ENCODE peak calls at places on chromosomes 12 and 14, in eight cellular contexts. One of them, this sample, is unnamed.

GRCh38 chr12:58479403-58479802 is 440.9 kb downstream of the LRIG3 start:
- DNase-seq in stimulated activated CD4-positive, alpha-beta T cell treated with anti-CD3 and anti-CD28 coated beads, TNF-alpha, amount 100 ng/mL, for 4 hours: no peak
- DNase-seq in cardiac fibroblast: no peak
- DNase-seq in fibroblast of lung: no peak
- DNase-seq in BJ: no peak
- DNase-seq in LoVo: no peak
- DNase-seq in NCI-H2081: no peak
- DNase-seq in choroid plexus epithelial cell: no peak
- DNase-seq in this sample: no peak

GRCh38 chr14:64918216-64918615 is 4.0 kb downstream of the CHURC1 start:
- DNase-seq in NCI-H2081: no peak
- DNase-seq in choroid plexus epithelial cell: no peak
- DNase-seq in fibroblast of lung: peak
- DNase-seq in LoVo: no peak
- DNase-seq in stimulated activated CD4-positive, alpha-beta T cell treated with anti-CD3 and anti-CD28 coated beads, TNF-alpha, amount 100 ng/mL, for 4 hours: no peak
- DNase-seq in BJ: no peak
- DNase-seq in cardiac fibroblast: no peak
- DNase-seq in this sample: peak

GRCh38 chr12:105876426-105876927 is 262.3 kb downstream of the NUAK1 start:
- DNase-seq in NCI-H2081: no peak
- DNase-seq in BJ: no peak
- DNase-seq in choroid plexus epithelial cell: peak
- DNase-seq in LoVo: no peak
- DNase-seq in stimulated activated CD4-positive, alpha-beta T cell treated with anti-CD3 and anti-CD28 coated beads, TNF-alpha, amount 100 ng/mL, for 4 hours: no peak
- DNase-seq in cardiac fibroblast: no peak
- DNase-seq in fibroblast of lung: peak
- DNase-seq in this sample: peak

GRCh38 chr14:69374235-69374634 is 23.9 kb downstream of the ERH start:
- DNase-seq in LoVo: no peak
- DNase-seq in NCI-H2081: no peak
- DNase-seq in choroid plexus epithelial cell: no peak
- DNase-seq in cardiac fibroblast: no peak
- DNase-seq in fibroblast of lung: no peak
- DNase-seq in stimulated activated CD4-positive, alpha-beta T cell treated with anti-CD3 and anti-CD28 coated beads, TNF-alpha, amount 100 ng/mL, for 4 hours: no peak
- DNase-seq in BJ: no peak
- DNase-seq in this sample: no peak

GRCh38 chr14:71165121-71165574 is 257.9 kb downstream of the PCNX1 start:
- DNase-seq in fibroblast of lung: peak
- DNase-seq in stimulated activated CD4-positive, alpha-beta T cell treated with anti-CD3 and anti-CD28 coated beads, TNF-alpha, amount 100 ng/mL, for 4 hours: no peak
- DNase-seq in LoVo: peak
- DNase-seq in NCI-H2081: no peak
- DNase-seq in choroid plexus epithelial cell: no peak
- DNase-seq in BJ: no peak
- DNase-seq in cardiac fibroblast: no peak
- DNase-seq in this sample: peak

GRCh38 chr12:118063567-118064391 is 2.8 kb upstream of the WSB2 start:
- DNase-seq in cardiac fibroblast: no peak
- DNase-seq in choroid plexus epithelial cell: peak
- DNase-seq in BJ: no peak
- DNase-seq in fibroblast of lung: no peak
- DNase-seq in NCI-H2081: no peak
- DNase-seq in LoVo: no peak
- DNase-seq in stimulated activated CD4-positive, alpha-beta T cell treated with anti-CD3 and anti-CD28 coated beads, TNF-alpha, amount 100 ng/mL, for 4 hours: no peak
- DNase-seq in this sample: peak

GRCh38 chr12:19390208-19390607 is 49.1 kb upstream of the AEBP2 start:
- DNase-seq in choroid plexus epithelial cell: no peak
- DNase-seq in cardiac fibroblast: no peak
- DNase-seq in fibroblast of lung: peak
- DNase-seq in LoVo: no peak
- DNase-seq in BJ: no peak
- DNase-seq in stimulated activated CD4-positive, alpha-beta T cell treated with anti-CD3 and anti-CD28 coated beads, TNF-alpha, amount 100 ng/mL, for 4 hours: no peak
- DNase-seq in NCI-H2081: no peak
- DNase-seq in this sample: no peak

GRCh38 chr12:52404951-52405350 is 1.2 kb downstream of the KRT82 start:
- DNase-seq in NCI-H2081: no peak
- DNase-seq in fibroblast of lung: no peak
- DNase-seq in stimulated activated CD4-positive, alpha-beta T cell treated with anti-CD3 and anti-CD28 coated beads, TNF-alpha, amount 100 ng/mL, for 4 hours: no peak
- DNase-seq in LoVo: no peak
- DNase-seq in choroid plexus epithelial cell: no peak
- DNase-seq in BJ: no peak
- DNase-seq in cardiac fibroblast: no peak
- DNase-seq in this sample: no peak

GRCh38 chr14:104424406-104425072 is 155.0 kb upstream of the C14orf180 start:
- DNase-seq in NCI-H2081: peak
- DNase-seq in stimulated activated CD4-positive, alpha-beta T cell treated with anti-CD3 and anti-CD28 coated beads, TNF-alpha, amount 100 ng/mL, for 4 hours: no peak
- DNase-seq in BJ: no peak
- DNase-seq in LoVo: no peak
- DNase-seq in cardiac fibroblast: no peak
- DNase-seq in fibroblast of lung: no peak
- DNase-seq in choroid plexus epithelial cell: no peak
- DNase-seq in this sample: no peak